ENCODE peak calls at places on chromosomes 2 and 18, in five cellular contexts. S is Peyer's patch, E is uterus, M is heart left ventricle, T is suprapubic skin. C is an unnamed sample. For H3K4me1, the result is how much of the 10 kb centered on the place peaks cover.

GRCh38 chr2:215796160-215796559 is 217.2 kb downstream of the MREG start:
- DNase-seq in E (peak), T (no peak), M (no peak), S (no peak), C (no peak)

GRCh38 chr2:240930096-240930630 is 24.0 kb downstream of the CROCC2 start:
- DNase-seq in M (peak), T (peak), E (no peak), S (no peak), C (peak)

GRCh38 chr2:200306969-200307811 is 697 bp downstream of the SPATS2L start:
- DNase-seq in E (peak), T (peak), M (peak), S (peak), C (no peak)

GRCh38 chr2:134919360-134920210 is 963 bp downstream of the CCNT2 start:
- DNase-seq in E (peak), S (peak), T (no peak), M (no peak), C (peak)

GRCh38 chr18:13889661-13890060 is 25.7 kb downstream of the MC2R start:
- DNase-seq in T (no peak), M (no peak), S (no peak), E (no peak), C (no peak)

GRCh38 chr2:84022810-84023431 is 436.2 kb downstream of the SUCLG1 start:
- DNase-seq in S (no peak), T (no peak), M (no peak), E (no peak), C (no peak)

GRCh38 chr2:18603867-18604572 is 14.7 kb upstream of the NT5C1B start:
- DNase-seq in E (no peak), T (no peak), M (no peak), S (no peak), C (no peak)

GRCh38 chr2:16101196-16101595 is 160.8 kb downstream of the MYCN start:
- DNase-seq in T (no peak), S (no peak), M (no peak), E (no peak), C (no peak)

GRCh38 chr2:104658840-104659591 is 194.9 kb upstream of the POU3F3 start:
- DNase-seq in M (peak), T (no peak), S (no peak), E (no peak), C (no peak)

GRCh38 chr2:233422050-233422639 is 67.9 kb downstream of the DGKD start:
- DNase-seq in E (no peak), M (no peak), T (no peak), S (peak), C (peak)

GRCh38 chr18:6660334-6660733 is 69.2 kb upstream of the ARHGAP28 start:
- DNase-seq in E (no peak), S (no peak), M (no peak), T (no peak), C (no peak)

GRCh38 chr2:199259671-199260070 is 198.1 kb downstream of the SATB2 start:
- DNase-seq in S (no peak), E (no peak), T (no peak), M (no peak), C (no peak)

GRCh38 chr2:222835142-222835822 is 25.6 kb upstream of the ACSL3 start:
- DNase-seq in E (no peak), T (no peak), M (no peak), S (no peak), C (no peak)

GRCh38 chr2:222609391-222609790 is 46.5 kb downstream of the FARSB start:
- DNase-seq in T (no peak), S (no peak), E (no peak), M (no peak), C (no peak)

GRCh38 chr2:182647499-182647787 is 68.6 kb upstream of the DNAJC10 start:
- DNase-seq in M (no peak), S (no peak), T (no peak), E (no peak), C (no peak)

GRCh38 chr2:228039752-228040534 is 141.5 kb downstream of the SPHKAP start:
- DNase-seq in T (no peak), S (no peak), M (no peak), E (no peak), C (no peak)

GRCh38 chr2:213316001-213316735 is 31.9 kb downstream of the SPAG16 start:
- DNase-seq in M (no peak), S (no peak), E (no peak), T (no peak), C (no peak)

GRCh38 chr2:102159295-102159694 is 16.7 kb downstream of the IL1R1 start:
- DNase-seq in M (no peak), T (no peak), E (no peak), S (no peak), C (no peak)

GRCh38 chr2:144553379-144553778 is 33.5 kb upstream of the ZEB2 start:
- DNase-seq in M (no peak), T (no peak), S (no peak), E (no peak), C (no peak)

GRCh38 chr2:188024811-188025210 is 266.9 kb upstream of the GULP1 start:
- DNase-seq in M (no peak), E (no peak), T (no peak), S (no peak), C (no peak)

GRCh38 chr2:66434679-66435548 is at the start of gene MEIS1:
- DNase-seq in S (peak), M (peak), T (peak), E (peak), C (peak)

GRCh38 chr2:37215255-37215654 is 16.1 kb downstream of the CEBPZ start:
- DNase-seq in S (no peak), T (no peak), E (no peak), M (no peak), C (no peak)

GRCh38 chr2:240391111-240392051 is 44.1 kb upstream of the GPC1 start:
- DNase-seq in T (peak), M (peak), S (no peak), E (peak), C (no peak)

GRCh38 chr2:40440835-40441234 is 11.1 kb downstream of the SLC8A1 start:
- DNase-seq in M (no peak), S (no peak), T (no peak), E (no peak), C (no peak)

GRCh38 chr2:207801259-207801658 is 31.6 kb upstream of the FZD5 start:
- DNase-seq in E (no peak), T (no peak), S (no peak), M (no peak), C (no peak)

GRCh38 chr2:156517419-156517818 is 81.2 kb downstream of the GPD2 start:
- DNase-seq in T (no peak), S (no peak), M (no peak), E (no peak), C (no peak)

GRCh38 chr2:163667064-163667887 is 68.5 kb downstream of the FIGN start:
- DNase-seq in E (no peak), T (no peak), S (no peak), M (no peak), C (no peak)

GRCh38 chr2:205076405-205076804 is 531.1 kb downstream of the PARD3B start:
- DNase-seq in M (no peak), S (no peak), E (no peak), T (no peak), C (no peak)

GRCh38 chr2:240255811-240256703 is 115.6 kb upstream of the OTOS start:
- DNase-seq in T (peak), M (no peak), E (no peak), S (no peak), C (peak)

GRCh38 chr2:128797937-128798336 is 479.3 kb upstream of the HS6ST1 start:
- DNase-seq in S (no peak), E (no peak), M (no peak), T (no peak), C (no peak)

GRCh38 chr18:42086288-42086687 is 131.3 kb downstream of the PIK3C3 start:
- DNase-seq in E (no peak), T (no peak), S (no peak), M (no peak), C (no peak)

GRCh38 chr2:25375989-25376545 is 34.3 kb upstream of the DNMT3A start:
- DNase-seq in T (no peak), M (no peak), S (peak), E (no peak), C (no peak)

GRCh38 chr2:170715062-170715931 is at the start of gene SP5:
- DNase-seq in M (peak), S (no peak), E (peak), T (peak), C (no peak)

GRCh38 chr18:75003089-75003488 is 205.8 kb downstream of the PTGR3 start:
- DNase-seq in S (no peak), M (no peak), T (no peak), E (no peak), C (no peak)

GRCh38 chr2:52034706-52035105 is 1002.8 kb upstream of the NRXN1 start:
- DNase-seq in T (no peak), E (no peak), M (no peak), S (no peak), C (no peak)

GRCh38 chr2:38076710-38077430 is 919 bp upstream of the CYP1B1 start:
- DNase-seq in E (peak), M (peak), S (no peak), T (peak), C (peak)

GRCh38 chr18:42107287-42108045 is 152.4 kb downstream of the PIK3C3 start:
- DNase-seq in E (no peak), S (no peak), T (no peak), M (no peak), C (no peak)

GRCh38 chr18:44742126-44742525 is 61.4 kb downstream of the SETBP1 start:
- DNase-seq in S (no peak), T (no peak), E (no peak), M (no peak), C (no peak)

GRCh38 chr2:68469935-68470334 is 2.5 kb downstream of the APLF start:
- DNase-seq in E (no peak), M (no peak), T (no peak), S (no peak), C (no peak)

GRCh38 chr2:177617849-177618248 is 225.3 kb downstream of the AGPS start:
- DNase-seq in S (no peak), T (no peak), M (no peak), E (no peak), C (no peak)
- H3K4me1 ChIP-seq in S (under half), T (under half), M (under half), E (under half), C (under half)

GRCh38 chr2:45826476-45826875 is 175.0 kb downstream of the PRKCE start:
- DNase-seq in M (no peak), S (no peak), T (no peak), E (no peak), C (no peak)

GRCh38 chr2:45826889-45827635 is 175.6 kb downstream of the PRKCE start:
- DNase-seq in M (no peak), S (no peak), T (peak), E (peak), C (peak)

GRCh38 chr2:45823723-45824206 is 172.3 kb downstream of the PRKCE start:
- DNase-seq in T (peak), M (peak), E (peak), S (no peak), C (no peak)

GRCh38 chr2:45822272-45822630 is 170.8 kb downstream of the PRKCE start:
- DNase-seq in S (no peak), M (no peak), E (no peak), T (no peak), C (no peak)

GRCh38 chr2:45825001-45825651 is 173.7 kb downstream of the PRKCE start:
- DNase-seq in E (no peak), T (no peak), M (no peak), S (no peak), C (no peak)
- TF ChIP-seq CTCF in E (no peak), T (no peak), M (no peak), S (no peak), C (no peak)

GRCh38 chr2:20185176-20186022 is 39.5 kb downstream of the SDC1 start:
- DNase-seq in S (no peak), E (no peak), T (no peak), M (no peak), C (no peak)
- H3K4me1 ChIP-seq in S (under half), E (under half), T (under half), M (under half), C (under half)

GRCh38 chr18:58730618-58731017 is 59.4 kb downstream of the MALT1 start:
- DNase-seq in S (no peak), T (no peak), M (no peak), E (no peak), C (no peak)

GRCh38 chr18:58727776-58728500 is 56.7 kb downstream of the MALT1 start:
- DNase-seq in S (no peak), T (no peak), E (no peak), M (no peak), C (no peak)

GRCh38 chr18:58732471-58732870 is 61.2 kb downstream of the MALT1 start:
- DNase-seq in E (no peak), T (no peak), M (no peak), S (no peak), C (no peak)

GRCh38 chr18:58726671-58727070 is 55.4 kb downstream of the MALT1 start:
- DNase-seq in T (no peak), M (no peak), E (no peak), S (no peak), C (no peak)

GRCh38 chr18:58728719-58729118 is 57.5 kb downstream of the MALT1 start:
- DNase-seq in E (no peak), T (no peak), S (no peak), M (no peak), C (no peak)
- TF ChIP-seq CTCF in E (no peak), T (no peak), S (no peak), M (no peak), C (no peak)

DNA sequence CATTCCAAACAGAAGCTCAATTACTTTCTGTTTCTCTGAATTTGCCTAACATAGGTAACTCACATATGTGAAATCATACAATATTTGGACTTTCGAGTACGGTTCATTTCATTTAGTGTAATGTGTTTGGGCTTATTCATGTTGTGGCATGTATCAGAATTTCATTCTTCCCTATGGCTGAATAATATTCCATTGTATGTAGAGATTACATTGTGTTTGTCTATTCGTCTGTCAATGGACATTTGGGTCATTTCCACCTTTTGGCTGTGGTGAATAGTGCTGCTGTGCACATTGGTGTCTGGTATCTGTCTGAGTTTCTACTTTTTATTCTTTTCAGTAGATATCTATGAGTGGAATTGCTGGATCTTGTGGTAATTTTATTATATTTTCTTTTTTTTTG is 43.9 kb downstream of the LBH start:
- DNase-seq in T (no peak), E (no peak), M (no peak), S (no peak), C (no peak)
- H3K4me1 ChIP-seq in T (under half), E (under half), M (under half), S (under half), C (under half)

GRCh38 chr2:61970807-61971556 is 65.5 kb downstream of the COMMD1 start:
- DNase-seq in S (no peak), E (no peak), T (no peak), M (no peak), C (no peak)
- TF ChIP-seq CTCF in S (no peak), E (no peak), T (no peak), M (no peak), C (no peak)

GRCh38 chr18:57073516-57074187 is 73.2 kb upstream of the BOD1L2 start:
- DNase-seq in M (no peak), S (no peak), E (no peak), T (no peak), C (no peak)

GRCh38 chr18:57078614-57079013 is 68.3 kb upstream of the BOD1L2 start:
- DNase-seq in T (no peak), S (no peak), M (no peak), E (no peak), C (no peak)

GRCh38 chr18:57077005-57077735 is 69.7 kb upstream of the BOD1L2 start:
- DNase-seq in T (no peak), M (no peak), S (no peak), E (no peak), C (no peak)

GRCh38 chr18:57077786-57078552 is 68.9 kb upstream of the BOD1L2 start:
- DNase-seq in T (no peak), S (peak), E (no peak), M (no peak), C (no peak)

DNA sequence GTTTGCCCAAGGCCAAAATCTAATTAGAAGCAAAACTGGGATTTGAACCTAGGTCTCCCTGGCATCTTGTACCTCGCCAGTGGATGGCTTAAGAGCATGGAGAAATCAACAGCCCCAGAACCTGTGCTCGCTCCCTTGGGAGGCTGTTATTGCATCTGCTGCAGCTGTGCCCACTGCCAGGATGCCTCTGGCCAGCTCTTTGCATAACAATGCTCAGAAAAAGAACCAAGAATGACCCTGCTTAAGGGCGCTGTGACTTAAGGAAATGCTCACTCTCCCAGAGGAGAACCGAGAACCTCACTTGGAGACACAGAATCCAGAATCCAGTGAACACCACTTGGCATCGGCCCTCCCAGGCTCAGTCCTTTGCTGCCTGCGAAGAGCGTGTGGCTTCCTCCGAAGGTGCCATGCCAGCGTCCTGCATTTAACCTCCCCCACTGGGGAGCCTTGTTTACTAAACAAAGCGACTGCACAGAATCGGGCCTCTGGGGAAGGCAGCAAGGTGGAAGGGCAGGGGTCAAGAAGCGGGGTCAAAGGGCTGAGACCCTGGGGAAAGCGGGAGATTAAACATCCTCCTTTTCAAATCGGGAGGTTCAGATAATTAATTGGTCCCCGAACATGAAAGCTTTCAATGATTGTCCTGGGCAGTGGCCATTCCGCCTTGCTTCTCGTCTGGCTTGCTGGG is 71.0 kb upstream of the BOD1L2 start:
- DNase-seq in S (no peak), E (no peak), T (no peak), M (no peak), C (no peak)
- H3K4me1 ChIP-seq in S (under half), E (under half), T (under half), M (under half), C (under half)

GRCh38 chr2:100752628-100753333 is 67.2 kb upstream of the NPAS2 start:
- DNase-seq in E (no peak), S (no peak), M (no peak), T (no peak), C (no peak)
- TF ChIP-seq CTCF in E (no peak), S (no peak), M (no peak), T (no peak), C (no peak)

C was measured in right atrium auricular region.